ENCODE peak calls at places on chromosome 9, in eight cellular contexts. One of them, this sample, is unnamed.

GRCh38 chr9:91883503-91883902 is 66.5 kb downstream of the ROR2 start:
- DNase-seq in omental fat pad: no peak
- DNase-seq in heart left ventricle: no peak
- DNase-seq in Calu3: no peak
- DNase-seq in A549: no peak
- DNase-seq in HFF-Myc: no peak
- DNase-seq in WTC11: no peak
- DNase-seq in nephron progenitor cell: no peak
- DNase-seq in this sample: no peak

GRCh38 chr9:95055851-95056551 is 261.5 kb downstream of the FANCC start:
- DNase-seq in omental fat pad: no peak
- DNase-seq in heart left ventricle: no peak
- DNase-seq in Calu3: no peak
- DNase-seq in A549: no peak
- DNase-seq in HFF-Myc: no peak
- DNase-seq in WTC11: no peak
- DNase-seq in nephron progenitor cell: no peak
- DNase-seq in this sample: no peak

GRCh38 chr9:83584995-83585394 is 37.9 kb upstream of the IDNK start:
- DNase-seq in omental fat pad: no peak
- DNase-seq in heart left ventricle: no peak
- DNase-seq in Calu3: no peak
- DNase-seq in A549: no peak
- DNase-seq in HFF-Myc: no peak
- DNase-seq in WTC11: peak; percentile 15
- DNase-seq in nephron progenitor cell: no peak
- DNase-seq in this sample: no peak

GRCh38 chr9:113410207-113411158 is at the start of the genes C9orf43 and POLE3:
- DNase-seq in omental fat pad: peak; percentile 85
- DNase-seq in heart left ventricle: peak; percentile 96
- DNase-seq in Calu3: peak; percentile 89
- DNase-seq in A549: peak; percentile 90
- DNase-seq in HFF-Myc: peak; percentile 87
- DNase-seq in WTC11: peak; percentile 90
- DNase-seq in nephron progenitor cell: peak; percentile 93
- DNase-seq in this sample: peak; percentile 91

GRCh38 chr9:126146254-126147145 is 180.1 kb upstream of the MVB12B start:
- DNase-seq in omental fat pad: no peak
- DNase-seq in heart left ventricle: no peak
- DNase-seq in Calu3: peak; percentile 50
- DNase-seq in A549: peak; percentile 70
- DNase-seq in HFF-Myc: no peak
- DNase-seq in WTC11: peak; percentile 75
- DNase-seq in nephron progenitor cell: peak; percentile 42
- DNase-seq in this sample: peak; percentile 42

GRCh38 chr9:36991516-36992134 is 42.4 kb downstream of the PAX5 start:
- DNase-seq in omental fat pad: no peak
- DNase-seq in heart left ventricle: no peak
- DNase-seq in Calu3: peak; percentile 33
- DNase-seq in A549: peak; percentile 43
- DNase-seq in HFF-Myc: no peak
- DNase-seq in WTC11: peak; percentile 84
- DNase-seq in nephron progenitor cell: peak; percentile 69
- DNase-seq in this sample: peak; percentile 40

GRCh38 chr9:35726876-35727438 is 5.0 kb downstream of the TLN1 start:
- DNase-seq in omental fat pad: no peak
- DNase-seq in heart left ventricle: peak; percentile 51
- DNase-seq in Calu3: no peak
- DNase-seq in A549: no peak
- DNase-seq in HFF-Myc: no peak
- DNase-seq in WTC11: no peak
- DNase-seq in nephron progenitor cell: no peak
- DNase-seq in this sample: no peak

GRCh38 chr9:114261987-114262386 is 60.9 kb upstream of the ORM1 start:
- DNase-seq in omental fat pad: no peak
- DNase-seq in heart left ventricle: no peak
- DNase-seq in Calu3: no peak
- DNase-seq in A549: no peak
- DNase-seq in HFF-Myc: no peak
- DNase-seq in WTC11: no peak
- DNase-seq in nephron progenitor cell: no peak
- DNase-seq in this sample: no peak

GRCh38 chr9:68768619-68769018 is 63.6 kb downstream of the PIP5K1B start:
- DNase-seq in omental fat pad: no peak
- DNase-seq in heart left ventricle: no peak
- DNase-seq in Calu3: no peak
- DNase-seq in A549: no peak
- DNase-seq in HFF-Myc: no peak
- DNase-seq in WTC11: no peak
- DNase-seq in nephron progenitor cell: no peak
- DNase-seq in this sample: no peak

GRCh38 chr9:68759981-68760673 is 55.1 kb downstream of the PIP5K1B start:
- DNase-seq in omental fat pad: no peak
- DNase-seq in heart left ventricle: no peak
- DNase-seq in Calu3: no peak
- DNase-seq in A549: no peak
- DNase-seq in HFF-Myc: no peak
- DNase-seq in WTC11: no peak
- DNase-seq in nephron progenitor cell: no peak
- DNase-seq in this sample: no peak

GRCh38 chr9:68762570-68762969 is 57.5 kb downstream of the PIP5K1B start:
- DNase-seq in omental fat pad: no peak
- DNase-seq in heart left ventricle: no peak
- DNase-seq in Calu3: no peak
- DNase-seq in A549: no peak
- DNase-seq in HFF-Myc: no peak
- DNase-seq in WTC11: no peak
- DNase-seq in nephron progenitor cell: no peak
- DNase-seq in this sample: no peak

GRCh38 chr9:68760674-68761003 is 55.6 kb downstream of the PIP5K1B start:
- DNase-seq in omental fat pad: no peak
- DNase-seq in heart left ventricle: no peak
- DNase-seq in Calu3: no peak
- DNase-seq in A549: no peak
- DNase-seq in HFF-Myc: no peak
- DNase-seq in WTC11: no peak
- DNase-seq in nephron progenitor cell: no peak
- DNase-seq in this sample: no peak

GRCh38 chr9:68763104-68763503 is 58.1 kb downstream of the PIP5K1B start:
- DNase-seq in omental fat pad: no peak
- DNase-seq in heart left ventricle: no peak
- DNase-seq in Calu3: no peak
- DNase-seq in A549: no peak
- DNase-seq in HFF-Myc: no peak
- DNase-seq in WTC11: no peak
- DNase-seq in nephron progenitor cell: no peak
- DNase-seq in this sample: no peak
- TF ChIP-seq CTCF in omental fat pad: no peak
- TF ChIP-seq CTCF in heart left ventricle: no peak
- TF ChIP-seq CTCF in Calu3: no peak
- TF ChIP-seq CTCF in A549: no peak
- TF ChIP-seq CTCF in HFF-Myc: no peak
- TF ChIP-seq CTCF in WTC11: no peak
- TF ChIP-seq CTCF in nephron progenitor cell: no peak
- TF ChIP-seq CTCF in this sample: no peak

GRCh38 chr9:69674741-69675438 is 2.7 kb upstream of the APBA1 start:
- DNase-seq in omental fat pad: no peak
- DNase-seq in heart left ventricle: no peak
- DNase-seq in Calu3: no peak
- DNase-seq in A549: no peak
- DNase-seq in HFF-Myc: peak; percentile 87
- DNase-seq in WTC11: no peak
- DNase-seq in nephron progenitor cell: no peak
- DNase-seq in this sample: no peak

GRCh38 chr9:69675563-69675962 is 3.4 kb upstream of the APBA1 start:
- DNase-seq in omental fat pad: no peak
- DNase-seq in heart left ventricle: no peak
- DNase-seq in Calu3: no peak
- DNase-seq in A549: no peak
- DNase-seq in HFF-Myc: no peak
- DNase-seq in WTC11: no peak
- DNase-seq in nephron progenitor cell: no peak
- DNase-seq in this sample: no peak

GRCh38 chr9:69677931-69678330 is 5.8 kb upstream of the APBA1 start:
- DNase-seq in omental fat pad: no peak
- DNase-seq in heart left ventricle: no peak
- DNase-seq in Calu3: no peak
- DNase-seq in A549: no peak
- DNase-seq in HFF-Myc: no peak
- DNase-seq in WTC11: no peak
- DNase-seq in nephron progenitor cell: no peak
- DNase-seq in this sample: no peak

GRCh38 chr9:69674112-69674511 is 1.9 kb upstream of the APBA1 start:
- DNase-seq in omental fat pad: no peak
- DNase-seq in heart left ventricle: no peak
- DNase-seq in Calu3: no peak
- DNase-seq in A549: no peak
- DNase-seq in HFF-Myc: no peak
- DNase-seq in WTC11: peak; percentile 33
- DNase-seq in nephron progenitor cell: no peak
- DNase-seq in this sample: no peak

DNA sequence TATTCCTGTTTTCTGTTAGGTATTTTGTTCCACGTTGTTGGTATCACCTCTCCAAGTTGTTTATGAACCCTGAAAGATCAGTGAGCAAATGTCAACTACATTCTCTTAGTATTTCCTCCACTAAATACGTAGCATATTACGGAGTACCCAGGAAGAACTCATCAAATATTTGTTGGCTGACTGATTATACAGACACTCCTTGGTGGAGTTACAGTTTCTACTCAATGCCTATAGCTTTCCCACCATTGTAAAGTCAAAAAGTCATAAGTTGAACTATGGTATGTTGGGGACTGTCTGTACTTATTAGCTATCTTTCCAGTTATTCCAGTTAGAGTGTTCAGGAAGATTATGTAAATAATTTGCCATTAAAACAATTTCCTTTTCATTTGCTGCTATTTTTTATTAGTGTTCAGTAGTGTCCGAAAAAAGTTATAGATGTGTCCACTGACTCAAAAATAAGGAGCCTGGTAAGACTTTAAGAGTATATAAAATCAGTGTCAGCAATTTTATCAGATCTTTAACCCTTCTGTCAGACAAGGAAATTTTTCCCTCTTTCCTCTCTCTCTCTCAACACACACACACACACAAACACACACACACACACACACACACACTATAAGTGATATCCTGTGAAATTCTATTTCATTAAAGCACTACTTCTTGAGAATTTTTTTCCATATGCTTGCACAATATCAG is 6.8 kb upstream of the APBA1 start:
- DNase-seq in omental fat pad: no peak
- DNase-seq in heart left ventricle: no peak
- DNase-seq in Calu3: no peak
- DNase-seq in A549: no peak
- DNase-seq in HFF-Myc: no peak
- DNase-seq in WTC11: no peak
- DNase-seq in nephron progenitor cell: no peak
- DNase-seq in this sample: no peak
- TF ChIP-seq CTCF in omental fat pad: no peak
- TF ChIP-seq CTCF in heart left ventricle: no peak
- TF ChIP-seq CTCF in Calu3: no peak
- TF ChIP-seq CTCF in A549: no peak
- TF ChIP-seq CTCF in HFF-Myc: no peak
- TF ChIP-seq CTCF in WTC11: no peak
- TF ChIP-seq CTCF in nephron progenitor cell: no peak
- TF ChIP-seq CTCF in this sample: no peak

GRCh38 chr9:135727257-135727875 is 25.4 kb downstream of the KCNT1 start:
- DNase-seq in omental fat pad: no peak
- DNase-seq in heart left ventricle: no peak
- DNase-seq in Calu3: no peak
- DNase-seq in A549: no peak
- DNase-seq in HFF-Myc: no peak
- DNase-seq in WTC11: no peak
- DNase-seq in nephron progenitor cell: no peak
- DNase-seq in this sample: no peak

GRCh38 chr9:135724186-135724797 is 22.3 kb downstream of the KCNT1 start:
- DNase-seq in omental fat pad: no peak
- DNase-seq in heart left ventricle: no peak
- DNase-seq in Calu3: no peak
- DNase-seq in A549: no peak
- DNase-seq in HFF-Myc: no peak
- DNase-seq in WTC11: no peak
- DNase-seq in nephron progenitor cell: no peak
- DNase-seq in this sample: no peak

GRCh38 chr9:135729480-135729879 is 27.5 kb downstream of the KCNT1 start:
- DNase-seq in omental fat pad: no peak
- DNase-seq in heart left ventricle: no peak
- DNase-seq in Calu3: no peak
- DNase-seq in A549: no peak
- DNase-seq in HFF-Myc: no peak
- DNase-seq in WTC11: no peak
- DNase-seq in nephron progenitor cell: no peak
- DNase-seq in this sample: no peak

GRCh38 chr9:135728436-135729110 is 26.6 kb downstream of the KCNT1 start:
- DNase-seq in omental fat pad: no peak
- DNase-seq in heart left ventricle: no peak
- DNase-seq in Calu3: no peak
- DNase-seq in A549: no peak
- DNase-seq in HFF-Myc: no peak
- DNase-seq in WTC11: no peak
- DNase-seq in nephron progenitor cell: no peak
- DNase-seq in this sample: no peak

DNA sequence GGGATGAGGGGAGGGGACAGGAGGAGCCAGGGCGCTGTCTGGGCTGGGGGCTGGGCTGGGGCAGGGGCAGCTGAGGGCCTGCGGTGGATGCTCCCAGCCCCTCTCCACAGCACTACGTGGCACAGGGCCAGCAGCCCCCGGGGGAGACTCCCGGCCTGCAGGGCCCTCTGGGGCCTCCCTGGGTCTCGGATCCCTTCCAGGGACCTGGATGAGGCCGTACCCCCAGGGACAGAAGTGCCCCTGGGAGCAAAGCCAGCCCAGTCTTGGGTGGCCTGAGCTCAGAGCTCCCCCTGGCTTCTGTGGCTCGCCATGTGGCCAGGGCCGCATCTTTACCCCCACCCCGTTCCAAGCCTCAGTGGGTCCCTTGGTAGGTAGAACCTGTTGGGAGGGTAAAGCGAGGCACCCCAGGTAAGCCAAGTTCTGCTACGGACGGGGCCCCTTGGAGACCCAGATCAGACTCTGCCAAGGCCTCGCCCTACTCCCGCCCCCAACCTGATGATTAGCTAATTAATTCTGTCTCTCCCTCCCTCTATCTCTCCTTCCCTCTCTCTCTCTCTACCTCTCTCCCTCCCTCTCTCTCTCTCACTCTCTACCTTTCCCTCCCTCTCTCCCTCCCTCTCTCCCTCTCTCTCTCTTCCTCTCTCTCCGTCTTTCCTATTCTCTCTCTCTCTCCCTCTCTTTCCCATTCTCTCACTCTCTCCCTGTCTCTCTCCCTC is 24.3 kb downstream of the KCNT1 start:
- DNase-seq in omental fat pad: no peak
- DNase-seq in heart left ventricle: no peak
- DNase-seq in Calu3: no peak
- DNase-seq in A549: no peak
- DNase-seq in HFF-Myc: no peak
- DNase-seq in WTC11: no peak
- DNase-seq in nephron progenitor cell: no peak
- DNase-seq in this sample: no peak
- TF ChIP-seq CTCF in omental fat pad: no peak
- TF ChIP-seq CTCF in heart left ventricle: no peak
- TF ChIP-seq CTCF in Calu3: no peak
- TF ChIP-seq CTCF in A549: no peak
- TF ChIP-seq CTCF in HFF-Myc: peak; percentile 18
- TF ChIP-seq CTCF in WTC11: no peak
- TF ChIP-seq CTCF in nephron progenitor cell: no peak
- TF ChIP-seq CTCF in this sample: no peak

DNA sequence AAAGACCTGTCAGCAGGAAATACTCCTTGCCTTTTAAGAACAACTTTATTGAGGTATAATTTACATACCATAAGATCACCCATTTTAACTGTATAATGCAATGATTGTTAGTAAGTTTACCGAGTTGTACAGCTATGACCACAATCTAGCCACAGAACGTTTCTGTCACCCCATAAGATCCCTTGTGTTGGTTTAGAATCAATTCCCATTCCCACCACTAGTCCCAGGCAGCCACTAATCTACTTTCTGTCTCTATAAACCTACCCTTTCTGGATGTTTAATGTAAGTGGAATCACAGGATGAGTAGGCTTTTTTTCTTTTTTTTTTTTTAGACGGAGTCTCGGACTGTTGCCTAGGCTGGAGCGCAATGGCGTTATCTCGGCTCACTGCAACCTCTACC is 4.4 kb downstream of the GPR107 start:
- DNase-seq in omental fat pad: no peak
- DNase-seq in heart left ventricle: no peak
- DNase-seq in Calu3: no peak
- DNase-seq in A549: peak; percentile 71
- DNase-seq in HFF-Myc: no peak
- DNase-seq in WTC11: no peak
- DNase-seq in nephron progenitor cell: no peak
- DNase-seq in this sample: no peak
- TF ChIP-seq CTCF in omental fat pad: no peak
- TF ChIP-seq CTCF in heart left ventricle: no peak
- TF ChIP-seq CTCF in Calu3: no peak
- TF ChIP-seq CTCF in A549: no peak
- TF ChIP-seq CTCF in HFF-Myc: peak; percentile 27
- TF ChIP-seq CTCF in WTC11: peak; percentile 4
- TF ChIP-seq CTCF in nephron progenitor cell: peak; percentile 14
- TF ChIP-seq CTCF in this sample: peak; percentile 56